ENCODE peak calls at places on chromosomes 5 and 9, in eight cellular contexts. X is neuronal stem cell; V is T follicular helper cell; U is CD4-positive, CD25-positive, alpha-beta regulatory T cell; D is GM06990; N is hippocampal formation; Q is GM13976; I is LHCN-M2. J is an unnamed sample.

GRCh38 chr9:3473402-3473801 is 52.4 kb downstream of the RFX3 start:
- DNase-seq in X (no peak), V (no peak), U (no peak), D (no peak), N (no peak), Q (peak; percentile 13), I (no peak), J (no peak)

GRCh38 chr5:178234753-178235599 is 2.4 kb upstream of the PHYKPL start:
- DNase-seq in X (peak; percentile 80), V (peak; percentile 60), U (peak; percentile 57), D (peak; percentile 47), N (peak; percentile 60), Q (peak; percentile 84), I (peak; percentile 53), J (peak; percentile 63)

GRCh38 chr9:124392254-124392653 is 23.0 kb downstream of the PSMB7 start:
- DNase-seq in X (no peak), V (no peak), U (no peak), D (no peak), N (no peak), Q (no peak), I (no peak), J (no peak)

GRCh38 chr5:172659909-172660628 is 19.0 kb downstream of the NEURL1B start:
- DNase-seq in X (peak; percentile 67), V (no peak), U (no peak), D (no peak), N (peak; percentile 82), Q (no peak), I (peak; percentile 95), J (peak; percentile 41)

GRCh38 chr9:83920469-83920941 is 727 bp downstream of the KIF27 start:
- DNase-seq in X (no peak), V (peak; percentile 52), U (no peak), D (no peak), N (peak; percentile 43), Q (peak; percentile 59), I (peak; percentile 24), J (no peak)

GRCh38 chr9:137429974-137430722 is 7.0 kb downstream of the NOXA1 start:
- DNase-seq in X (no peak), V (no peak), U (no peak), D (peak; percentile 78), N (no peak), Q (peak; percentile 83), I (no peak), J (no peak)

GRCh38 chr5:147484708-147485020 is 25.2 kb downstream of the DPYSL3 start:
- DNase-seq in X (no peak), V (no peak), U (no peak), D (no peak), N (no peak), Q (no peak), I (peak; percentile 44), J (no peak)

GRCh38 chr9:86082870-86083269 is 16.5 kb downstream of the GOLM1 start:
- DNase-seq in X (no peak), V (no peak), U (no peak), D (no peak), N (no peak), Q (no peak), I (no peak), J (no peak)

GRCh38 chr5:40432836-40433235 is 246.9 kb upstream of the PTGER4 start:
- DNase-seq in X (no peak), V (no peak), U (no peak), D (no peak), N (no peak), Q (no peak), I (no peak), J (no peak)

GRCh38 chr9:120567874-120568273 is 12.1 kb downstream of the CDK5RAP2 start:
- DNase-seq in X (no peak), V (no peak), U (no peak), D (no peak), N (no peak), Q (no peak), I (no peak), J (no peak)

GRCh38 chr5:159877894-159878448 is 38.3 kb upstream of the ADRA1B start:
- DNase-seq in X (no peak), V (no peak), U (no peak), D (no peak), N (no peak), Q (no peak), I (no peak), J (peak; percentile 54)

GRCh38 chr9:33765411-33765810 is 29.9 kb upstream of the PRSS3 start:
- DNase-seq in X (no peak), V (no peak), U (no peak), D (no peak), N (no peak), Q (no peak), I (peak; percentile 62), J (no peak)

GRCh38 chr5:132425975-132426524 is 56.5 kb downstream of the SLC22A5 start:
- DNase-seq in X (no peak), V (no peak), U (no peak), D (no peak), N (no peak), Q (no peak), I (no peak), J (no peak)

GRCh38 chr9:26034776-26035175 is 356.5 kb upstream of the TUSC1 start:
- DNase-seq in X (no peak), V (no peak), U (no peak), D (no peak), N (no peak), Q (no peak), I (no peak), J (no peak)

GRCh38 chr9:136978073-136978864 is 965 bp downstream of the PTGDS start:
- DNase-seq in X (peak; percentile 82), V (peak; percentile 71), U (peak; percentile 55), D (no peak), N (peak; percentile 95), Q (peak; percentile 90), I (no peak), J (peak; percentile 62)

GRCh38 chr9:78030553-78031270 is 899 bp downstream of the GNAQ start:
- DNase-seq in X (peak; percentile 61), V (peak; percentile 20), U (peak; percentile 64), D (peak; percentile 59), N (peak; percentile 62), Q (peak; percentile 22), I (peak; percentile 58), J (peak; percentile 65)

GRCh38 chr5:176747670-176748072 is 62.7 kb upstream of the UNC5A start:
- DNase-seq in X (no peak), V (no peak), U (no peak), D (no peak), N (no peak), Q (peak; percentile 28), I (no peak), J (no peak)

GRCh38 chr5:137361275-137361674 is 137.9 kb downstream of the SPOCK1 start:
- DNase-seq in X (no peak), V (no peak), U (no peak), D (no peak), N (no peak), Q (no peak), I (no peak), J (no peak)